ENCODE peak calls at places on chromosomes 5 and 9, in ten cellular contexts. One of them, this sample, is unnamed.
A peak's percentile ranks its signal among the peaks of the same experiment; 100 is the strongest.

GRCh38 chr9:106712279-106712678 is 150.7 kb upstream of the ZNF462 start:
- DNase-seq in AG10803: no peak
- DNase-seq in uterus: no peak
- DNase-seq in tibial artery: no peak
- DNase-seq in left ventricle myocardium inferior: no peak
- DNase-seq in suprapubic skin: no peak
- DNase-seq in H1: no peak
- DNase-seq in PC-9: no peak
- DNase-seq in fibroblast of lung: no peak
- DNase-seq in astrocyte of the spinal cord: no peak
- DNase-seq in this sample: no peak

GRCh38 chr5:176882566-176882900 is 16.6 kb downstream of the HK3 start:
- DNase-seq in tibial artery: no peak
- DNase-seq in suprapubic skin: no peak
- DNase-seq in PC-9: no peak
- DNase-seq in astrocyte of the spinal cord: no peak
- DNase-seq in H1: no peak
- DNase-seq in left ventricle myocardium inferior: no peak
- DNase-seq in fibroblast of lung: no peak
- DNase-seq in AG10803: peak; percentile 3
- DNase-seq in uterus: no peak
- DNase-seq in this sample: no peak

GRCh38 chr9:16509946-16510504 is 360.4 kb downstream of the BNC2 start:
- DNase-seq in left ventricle myocardium inferior: no peak
- DNase-seq in PC-9: no peak
- DNase-seq in fibroblast of lung: peak; percentile 74
- DNase-seq in suprapubic skin: no peak
- DNase-seq in tibial artery: no peak
- DNase-seq in AG10803: peak; percentile 46
- DNase-seq in uterus: peak; percentile 70
- DNase-seq in astrocyte of the spinal cord: peak; percentile 86
- DNase-seq in H1: no peak
- DNase-seq in this sample: no peak

GRCh38 chr5:142366007-142366406 is 41.2 kb upstream of the SPRY4 start:
- DNase-seq in fibroblast of lung: no peak
- DNase-seq in uterus: no peak
- DNase-seq in suprapubic skin: no peak
- DNase-seq in astrocyte of the spinal cord: no peak
- DNase-seq in AG10803: no peak
- DNase-seq in H1: no peak
- DNase-seq in left ventricle myocardium inferior: no peak
- DNase-seq in tibial artery: no peak
- DNase-seq in PC-9: no peak
- DNase-seq in this sample: no peak

GRCh38 chr5:123819818-123820217 is 307.8 kb downstream of the CSNK1G3 start:
- DNase-seq in AG10803: peak; percentile 91
- DNase-seq in suprapubic skin: no peak
- DNase-seq in uterus: no peak
- DNase-seq in H1: no peak
- DNase-seq in tibial artery: no peak
- DNase-seq in astrocyte of the spinal cord: peak; percentile 91
- DNase-seq in fibroblast of lung: peak; percentile 88
- DNase-seq in PC-9: no peak
- DNase-seq in left ventricle myocardium inferior: no peak
- DNase-seq in this sample: no peak

GRCh38 chr5:180633283-180634177 is 15.9 kb downstream of the FLT4 start:
- DNase-seq in left ventricle myocardium inferior: no peak
- DNase-seq in H1: no peak
- DNase-seq in fibroblast of lung: no peak
- DNase-seq in uterus: no peak
- DNase-seq in AG10803: no peak
- DNase-seq in suprapubic skin: no peak
- DNase-seq in tibial artery: no peak
- DNase-seq in PC-9: no peak
- DNase-seq in astrocyte of the spinal cord: no peak
- DNase-seq in this sample: no peak

GRCh38 chr5:18745988-18746615 is 1111.8 kb downstream of the TAF11L14 start:
- DNase-seq in left ventricle myocardium inferior: no peak
- DNase-seq in suprapubic skin: no peak
- DNase-seq in astrocyte of the spinal cord: peak; percentile 8
- DNase-seq in PC-9: peak; percentile 63
- DNase-seq in H1: no peak
- DNase-seq in tibial artery: no peak
- DNase-seq in AG10803: no peak
- DNase-seq in fibroblast of lung: peak; percentile 2
- DNase-seq in uterus: no peak
- DNase-seq in this sample: peak; percentile 49

GRCh38 chr5:78724061-78724460 is 75.5 kb upstream of the LHFPL2 start:
- DNase-seq in uterus: no peak
- DNase-seq in astrocyte of the spinal cord: no peak
- DNase-seq in tibial artery: no peak
- DNase-seq in PC-9: no peak
- DNase-seq in H1: no peak
- DNase-seq in fibroblast of lung: no peak
- DNase-seq in left ventricle myocardium inferior: no peak
- DNase-seq in suprapubic skin: no peak
- DNase-seq in AG10803: no peak
- DNase-seq in this sample: no peak

GRCh38 chr9:14343948-14344547 is 30.1 kb upstream of the NFIB start:
- DNase-seq in PC-9: no peak
- DNase-seq in tibial artery: no peak
- DNase-seq in uterus: no peak
- DNase-seq in suprapubic skin: no peak
- DNase-seq in left ventricle myocardium inferior: peak; percentile 60
- DNase-seq in astrocyte of the spinal cord: no peak
- DNase-seq in fibroblast of lung: no peak
- DNase-seq in H1: no peak
- DNase-seq in AG10803: no peak
- DNase-seq in this sample: no peak

GRCh38 chr9:21506910-21507795 is 25.0 kb upstream of the IFNE start:
- DNase-seq in tibial artery: no peak
- DNase-seq in left ventricle myocardium inferior: no peak
- DNase-seq in suprapubic skin: no peak
- DNase-seq in PC-9: peak; percentile 37
- DNase-seq in astrocyte of the spinal cord: peak; percentile 85
- DNase-seq in AG10803: peak; percentile 96
- DNase-seq in H1: no peak
- DNase-seq in fibroblast of lung: peak; percentile 92
- DNase-seq in uterus: no peak
- DNase-seq in this sample: no peak

GRCh38 chr5:135993248-135993893 is 35.4 kb upstream of the TGFBI start:
- DNase-seq in left ventricle myocardium inferior: no peak
- DNase-seq in fibroblast of lung: peak; percentile 76
- DNase-seq in H1: no peak
- DNase-seq in suprapubic skin: no peak
- DNase-seq in uterus: no peak
- DNase-seq in astrocyte of the spinal cord: no peak
- DNase-seq in AG10803: peak; percentile 77
- DNase-seq in tibial artery: no peak
- DNase-seq in PC-9: no peak
- DNase-seq in this sample: no peak

GRCh38 chr5:42676362-42676761 is 80.3 kb upstream of the CCDC152 start:
- DNase-seq in left ventricle myocardium inferior: no peak
- DNase-seq in suprapubic skin: no peak
- DNase-seq in tibial artery: no peak
- DNase-seq in astrocyte of the spinal cord: no peak
- DNase-seq in PC-9: no peak
- DNase-seq in AG10803: no peak
- DNase-seq in fibroblast of lung: no peak
- DNase-seq in uterus: no peak
- DNase-seq in H1: no peak
- DNase-seq in this sample: no peak

GRCh38 chr9:23938908-23939307 is 112.9 kb upstream of the ELAVL2 start:
- DNase-seq in PC-9: no peak
- DNase-seq in left ventricle myocardium inferior: no peak
- DNase-seq in tibial artery: no peak
- DNase-seq in astrocyte of the spinal cord: no peak
- DNase-seq in suprapubic skin: no peak
- DNase-seq in AG10803: no peak
- DNase-seq in H1: no peak
- DNase-seq in uterus: no peak
- DNase-seq in fibroblast of lung: no peak
- DNase-seq in this sample: no peak

GRCh38 chr9:133023117-133023890 is 7.5 kb upstream of the GTF3C5 start:
- DNase-seq in astrocyte of the spinal cord: no peak
- DNase-seq in left ventricle myocardium inferior: no peak
- DNase-seq in fibroblast of lung: no peak
- DNase-seq in PC-9: peak; percentile 12
- DNase-seq in suprapubic skin: peak; percentile 71
- DNase-seq in tibial artery: peak; percentile 28
- DNase-seq in AG10803: no peak
- DNase-seq in H1: peak; percentile 57
- DNase-seq in uterus: no peak
- DNase-seq in this sample: peak; percentile 75

GRCh38 chr5:135230326-135230925 is 168.6 kb downstream of the MACROH2A1 start:
- DNase-seq in astrocyte of the spinal cord: peak; percentile 77
- DNase-seq in tibial artery: peak; percentile 81
- DNase-seq in uterus: peak; percentile 41
- DNase-seq in AG10803: peak; percentile 82
- DNase-seq in left ventricle myocardium inferior: peak; percentile 53
- DNase-seq in PC-9: no peak
- DNase-seq in H1: no peak
- DNase-seq in suprapubic skin: no peak
- DNase-seq in fibroblast of lung: peak; percentile 92
- DNase-seq in this sample: no peak

GRCh38 chr5:31052937-31053658 is 140.4 kb upstream of the CDH6 start:
- DNase-seq in tibial artery: no peak
- DNase-seq in uterus: no peak
- DNase-seq in AG10803: no peak
- DNase-seq in left ventricle myocardium inferior: no peak
- DNase-seq in PC-9: no peak
- DNase-seq in suprapubic skin: no peak
- DNase-seq in H1: no peak
- DNase-seq in fibroblast of lung: no peak
- DNase-seq in astrocyte of the spinal cord: no peak
- DNase-seq in this sample: no peak

GRCh38 chr9:86795861-86796497 is 151.3 kb downstream of the GAS1 start:
- DNase-seq in AG10803: peak; percentile 99
- DNase-seq in left ventricle myocardium inferior: peak; percentile 56
- DNase-seq in astrocyte of the spinal cord: peak; percentile 66
- DNase-seq in PC-9: no peak
- DNase-seq in fibroblast of lung: peak; percentile 93
- DNase-seq in suprapubic skin: peak; percentile 79
- DNase-seq in H1: no peak
- DNase-seq in uterus: peak; percentile 80
- DNase-seq in tibial artery: peak; percentile 71
- DNase-seq in this sample: no peak

GRCh38 chr9:33229359-33230120 is 10.4 kb upstream of the SPINK4 start:
- DNase-seq in AG10803: no peak
- DNase-seq in astrocyte of the spinal cord: no peak
- DNase-seq in uterus: no peak
- DNase-seq in PC-9: peak; percentile 90
- DNase-seq in suprapubic skin: peak; percentile 83
- DNase-seq in H1: no peak
- DNase-seq in tibial artery: no peak
- DNase-seq in left ventricle myocardium inferior: no peak
- DNase-seq in fibroblast of lung: no peak
- DNase-seq in this sample: no peak

GRCh38 chr5:121108725-121109124 is 644.6 kb downstream of the PRR16 start:
- DNase-seq in suprapubic skin: no peak
- DNase-seq in AG10803: no peak
- DNase-seq in H1: no peak
- DNase-seq in fibroblast of lung: no peak
- DNase-seq in astrocyte of the spinal cord: no peak
- DNase-seq in PC-9: no peak
- DNase-seq in left ventricle myocardium inferior: no peak
- DNase-seq in uterus: no peak
- DNase-seq in tibial artery: no peak
- DNase-seq in this sample: no peak
- H3K4me3 ChIP-seq in suprapubic skin: no peak overlapping the region
- H3K4me3 ChIP-seq in AG10803: no peak overlapping the region
- H3K4me3 ChIP-seq in H1: no peak overlapping the region
- H3K4me3 ChIP-seq in fibroblast of lung: no peak overlapping the region
- H3K4me3 ChIP-seq in astrocyte of the spinal cord: no peak overlapping the region
- H3K4me3 ChIP-seq in PC-9: no peak overlapping the region
- H3K4me3 ChIP-seq in left ventricle myocardium inferior: no peak overlapping the region
- H3K4me3 ChIP-seq in uterus: no peak overlapping the region
- H3K4me3 ChIP-seq in tibial artery: no peak overlapping the region
- H3K4me3 ChIP-seq in this sample: no peak overlapping the region

GRCh38 chr5:127741412-127741811 is 38.2 kb downstream of the CCDC192 start:
- DNase-seq in left ventricle myocardium inferior: no peak
- DNase-seq in fibroblast of lung: no peak
- DNase-seq in H1: no peak
- DNase-seq in tibial artery: no peak
- DNase-seq in AG10803: no peak
- DNase-seq in uterus: no peak
- DNase-seq in suprapubic skin: no peak
- DNase-seq in astrocyte of the spinal cord: no peak
- DNase-seq in PC-9: no peak
- DNase-seq in this sample: no peak

GRCh38 chr5:127746756-127747155 is 43.6 kb downstream of the CCDC192 start:
- DNase-seq in H1: no peak
- DNase-seq in astrocyte of the spinal cord: peak; percentile 39
- DNase-seq in suprapubic skin: no peak
- DNase-seq in fibroblast of lung: peak; percentile 59
- DNase-seq in left ventricle myocardium inferior: no peak
- DNase-seq in PC-9: no peak
- DNase-seq in uterus: no peak
- DNase-seq in tibial artery: no peak
- DNase-seq in AG10803: peak; percentile 27
- DNase-seq in this sample: no peak
- TF ChIP-seq CTCF in H1: no peak
- TF ChIP-seq CTCF in astrocyte of the spinal cord: peak; percentile 55
- TF ChIP-seq CTCF in suprapubic skin: no peak
- TF ChIP-seq CTCF in fibroblast of lung: peak; percentile 28
- TF ChIP-seq CTCF in left ventricle myocardium inferior: peak; percentile 62
- TF ChIP-seq CTCF in PC-9: peak; percentile 58
- TF ChIP-seq CTCF in uterus: peak; percentile 54
- TF ChIP-seq CTCF in tibial artery: peak; percentile 42
- TF ChIP-seq CTCF in AG10803: peak; percentile 68
- TF ChIP-seq CTCF in this sample: peak; percentile 58

GRCh38 chr9:72952914-72953313 is at the start of gene ALDH1A1:
- DNase-seq in tibial artery: no peak
- DNase-seq in fibroblast of lung: peak; percentile 18
- DNase-seq in AG10803: no peak
- DNase-seq in left ventricle myocardium inferior: no peak
- DNase-seq in uterus: peak; percentile 25
- DNase-seq in suprapubic skin: no peak
- DNase-seq in H1: no peak
- DNase-seq in PC-9: peak; percentile 32
- DNase-seq in astrocyte of the spinal cord: no peak
- DNase-seq in this sample: no peak
- H3K4me3 ChIP-seq in tibial artery: peak within 1 kb of the TSS; percentile 41
- H3K4me3 ChIP-seq in fibroblast of lung: peak within 1 kb of the TSS; percentile 47
- H3K4me3 ChIP-seq in AG10803: no peak within 1 kb of the TSS
- H3K4me3 ChIP-seq in left ventricle myocardium inferior: peak within 1 kb of the TSS; percentile 60
- H3K4me3 ChIP-seq in uterus: peak within 1 kb of the TSS; percentile 38
- H3K4me3 ChIP-seq in suprapubic skin: peak within 1 kb of the TSS; percentile 40
- H3K4me3 ChIP-seq in H1: no peak within 1 kb of the TSS
- H3K4me3 ChIP-seq in PC-9: no peak within 1 kb of the TSS
- H3K4me3 ChIP-seq in astrocyte of the spinal cord: no peak within 1 kb of the TSS
- H3K4me3 ChIP-seq in this sample: peak within 1 kb of the TSS; percentile 22

DNA sequence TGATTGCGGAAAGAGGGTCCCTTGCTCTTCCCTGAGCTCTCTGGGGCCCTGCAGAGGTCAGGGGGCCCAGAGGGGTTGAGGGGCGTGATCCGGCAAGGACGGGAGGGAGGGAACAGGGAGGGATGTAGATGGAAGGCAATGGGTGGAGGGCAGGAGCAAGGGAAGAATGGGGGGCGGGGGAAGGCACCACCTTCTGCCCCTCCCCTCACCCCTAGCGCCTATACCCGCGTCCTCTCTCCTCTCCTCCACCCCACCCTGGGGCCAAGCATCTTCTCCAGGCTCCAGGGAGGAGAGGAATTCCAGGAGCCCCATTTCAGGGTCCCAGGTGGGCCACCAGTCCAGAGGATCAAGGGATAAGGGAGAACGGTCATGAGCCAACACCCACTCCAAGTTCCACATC is 11.8 kb upstream of the WDR38 start:
- DNase-seq in PC-9: no peak
- DNase-seq in fibroblast of lung: no peak
- DNase-seq in tibial artery: no peak
- DNase-seq in H1: no peak
- DNase-seq in AG10803: no peak
- DNase-seq in left ventricle myocardium inferior: no peak
- DNase-seq in uterus: no peak
- DNase-seq in suprapubic skin: no peak
- DNase-seq in astrocyte of the spinal cord: no peak
- DNase-seq in this sample: no peak
- TF ChIP-seq CTCF in PC-9: no peak
- TF ChIP-seq CTCF in fibroblast of lung: no peak
- TF ChIP-seq CTCF in tibial artery: no peak
- TF ChIP-seq CTCF in H1: no peak
- TF ChIP-seq CTCF in AG10803: no peak
- TF ChIP-seq CTCF in left ventricle myocardium inferior: no peak
- TF ChIP-seq CTCF in uterus: no peak
- TF ChIP-seq CTCF in suprapubic skin: no peak
- TF ChIP-seq CTCF in astrocyte of the spinal cord: no peak
- TF ChIP-seq CTCF in this sample: no peak